ENCODE peak calls at places on chromosomes 13 and 19, in six cellular contexts. One of them, this sample, is unnamed.

GRCh38 chr19:35557539-35558399 is 5.7 kb downstream of the ATP4A start:
- DNase-seq in hypothalamus: no peak
- DNase-seq in NCI-H1105: no peak
- DNase-seq in GOT3: no peak
- DNase-seq in brain microvascular endothelial cell: peak; percentile 51
- DNase-seq in NCI-H1436: peak; percentile 69
- DNase-seq in this sample: no peak

GRCh38 chr19:1672038-1672768 is 19.8 kb upstream of the TCF3 start:
- DNase-seq in hypothalamus: no peak
- DNase-seq in NCI-H1105: peak; percentile 51
- DNase-seq in GOT3: no peak
- DNase-seq in brain microvascular endothelial cell: no peak
- DNase-seq in NCI-H1436: no peak
- DNase-seq in this sample: no peak

GRCh38 chr13:95301947-95302386 is 716 bp upstream of the ABCC4 start:
- DNase-seq in hypothalamus: no peak
- DNase-seq in NCI-H1105: no peak
- DNase-seq in GOT3: no peak
- DNase-seq in brain microvascular endothelial cell: peak; percentile 40
- DNase-seq in NCI-H1436: no peak
- DNase-seq in this sample: no peak

GRCh38 chr19:28076628-28077027 is 1136.3 kb downstream of the UQCRFS1 start:
- DNase-seq in hypothalamus: no peak
- DNase-seq in NCI-H1105: no peak
- DNase-seq in GOT3: no peak
- DNase-seq in brain microvascular endothelial cell: no peak
- DNase-seq in NCI-H1436: no peak
- DNase-seq in this sample: no peak

GRCh38 chr19:30431591-30431990 is 59.4 kb downstream of the ZNF536 start:
- DNase-seq in hypothalamus: no peak
- DNase-seq in NCI-H1105: no peak
- DNase-seq in GOT3: no peak
- DNase-seq in brain microvascular endothelial cell: no peak
- DNase-seq in NCI-H1436: no peak
- DNase-seq in this sample: no peak

GRCh38 chr19:19539738-19540703 is 2.0 kb downstream of the CILP2 start:
- DNase-seq in hypothalamus: peak; percentile 23
- DNase-seq in NCI-H1105: no peak
- DNase-seq in GOT3: no peak
- DNase-seq in brain microvascular endothelial cell: peak; percentile 56
- DNase-seq in NCI-H1436: no peak
- DNase-seq in this sample: no peak

GRCh38 chr19:44582581-44583265 is 30.6 kb upstream of the IGSF23 start:
- DNase-seq in hypothalamus: no peak
- DNase-seq in NCI-H1105: no peak
- DNase-seq in GOT3: no peak
- DNase-seq in brain microvascular endothelial cell: no peak
- DNase-seq in NCI-H1436: no peak
- DNase-seq in this sample: peak; percentile 22

GRCh38 chr13:75480691-75481175 is 1.2 kb downstream of the TBC1D4 start:
- DNase-seq in hypothalamus: no peak
- DNase-seq in NCI-H1105: peak; percentile 62
- DNase-seq in GOT3: no peak
- DNase-seq in brain microvascular endothelial cell: no peak
- DNase-seq in NCI-H1436: peak; percentile 30
- DNase-seq in this sample: no peak

GRCh38 chr19:39413269-39413902 is 917 bp downstream of the PLEKHG2 start:
- DNase-seq in hypothalamus: no peak
- DNase-seq in NCI-H1105: peak; percentile 43
- DNase-seq in GOT3: no peak
- DNase-seq in brain microvascular endothelial cell: no peak
- DNase-seq in NCI-H1436: peak; percentile 62
- DNase-seq in this sample: no peak

GRCh38 chr19:52961981-52962380 is 700 bp downstream of the ZNF816 start:
- DNase-seq in hypothalamus: no peak
- DNase-seq in NCI-H1105: no peak
- DNase-seq in GOT3: no peak
- DNase-seq in brain microvascular endothelial cell: peak; percentile 1
- DNase-seq in NCI-H1436: no peak
- DNase-seq in this sample: no peak

GRCh38 chr19:18603958-18604819 is 2.4 kb downstream of the CRLF1 start:
- DNase-seq in hypothalamus: no peak
- DNase-seq in NCI-H1105: no peak
- DNase-seq in GOT3: no peak
- DNase-seq in brain microvascular endothelial cell: no peak
- DNase-seq in NCI-H1436: no peak
- DNase-seq in this sample: no peak

GRCh38 chr13:106963151-106963550 is 395.2 kb upstream of the ARGLU1 start:
- DNase-seq in hypothalamus: no peak
- DNase-seq in NCI-H1105: no peak
- DNase-seq in GOT3: no peak
- DNase-seq in brain microvascular endothelial cell: no peak
- DNase-seq in NCI-H1436: no peak
- DNase-seq in this sample: no peak

GRCh38 chr19:17332677-17333581 is 1.7 kb downstream of the ANO8 start:
- DNase-seq in hypothalamus: no peak
- DNase-seq in NCI-H1105: no peak
- DNase-seq in GOT3: no peak
- DNase-seq in brain microvascular endothelial cell: no peak
- DNase-seq in NCI-H1436: peak; percentile 64
- DNase-seq in this sample: peak; percentile 65

GRCh38 chr13:43291289-43292055 is 268.1 kb downstream of the DNAJC15 start:
- DNase-seq in hypothalamus: no peak
- DNase-seq in NCI-H1105: no peak
- DNase-seq in GOT3: no peak
- DNase-seq in brain microvascular endothelial cell: no peak
- DNase-seq in NCI-H1436: no peak
- DNase-seq in this sample: no peak

GRCh38 chr19:1360818-1361461 is 22.8 kb upstream of the NDUFS7 start:
- DNase-seq in hypothalamus: peak; percentile 85
- DNase-seq in NCI-H1105: peak; percentile 84
- DNase-seq in GOT3: no peak
- DNase-seq in brain microvascular endothelial cell: peak; percentile 49
- DNase-seq in NCI-H1436: no peak
- DNase-seq in this sample: peak; percentile 54

GRCh38 chr19:16441661-16442071 is 30.1 kb downstream of the EPS15L1 start:
- DNase-seq in hypothalamus: no peak
- DNase-seq in NCI-H1105: no peak
- DNase-seq in GOT3: no peak
- DNase-seq in brain microvascular endothelial cell: no peak
- DNase-seq in NCI-H1436: no peak
- DNase-seq in this sample: no peak

GRCh38 chr19:8578642-8579265 is 1.5 kb upstream of the MYO1F start:
- DNase-seq in hypothalamus: peak; percentile 46
- DNase-seq in NCI-H1105: peak; percentile 15
- DNase-seq in GOT3: peak; percentile 31
- DNase-seq in brain microvascular endothelial cell: peak; percentile 63
- DNase-seq in NCI-H1436: peak; percentile 29
- DNase-seq in this sample: peak; percentile 58

GRCh38 chr19:28257396-28257795 is 955.6 kb downstream of the UQCRFS1 start:
- DNase-seq in hypothalamus: no peak
- DNase-seq in NCI-H1105: no peak
- DNase-seq in GOT3: no peak
- DNase-seq in brain microvascular endothelial cell: no peak
- DNase-seq in NCI-H1436: no peak
- DNase-seq in this sample: no peak

GRCh38 chr13:41562083-41562482 is 104.7 kb downstream of the RGCC start:
- DNase-seq in hypothalamus: peak; percentile 84
- DNase-seq in NCI-H1105: no peak
- DNase-seq in GOT3: no peak
- DNase-seq in brain microvascular endothelial cell: peak; percentile 95
- DNase-seq in NCI-H1436: no peak
- DNase-seq in this sample: peak; percentile 64

GRCh38 chr19:2446390-2446789 is 10.4 kb downstream of the LMNB2 start:
- DNase-seq in hypothalamus: no peak
- DNase-seq in NCI-H1105: no peak
- DNase-seq in GOT3: no peak
- DNase-seq in brain microvascular endothelial cell: no peak
- DNase-seq in NCI-H1436: no peak
- DNase-seq in this sample: no peak

GRCh38 chr19:41997851-41998229 is 3.8 kb upstream of the ATP1A3 start:
- DNase-seq in hypothalamus: no peak
- DNase-seq in NCI-H1105: no peak
- DNase-seq in GOT3: no peak
- DNase-seq in brain microvascular endothelial cell: no peak
- DNase-seq in NCI-H1436: no peak
- DNase-seq in this sample: no peak

GRCh38 chr19:982567-983170 is 1.5 kb upstream of the WDR18 start:
- DNase-seq in hypothalamus: peak; percentile 73
- DNase-seq in NCI-H1105: peak; percentile 50
- DNase-seq in GOT3: peak; percentile 27
- DNase-seq in brain microvascular endothelial cell: peak; percentile 29
- DNase-seq in NCI-H1436: peak; percentile 42
- DNase-seq in this sample: peak; percentile 43

GRCh38 chr19:46481947-46482346 is 10.6 kb upstream of the PNMA8A start:
- DNase-seq in hypothalamus: no peak
- DNase-seq in NCI-H1105: no peak
- DNase-seq in GOT3: no peak
- DNase-seq in brain microvascular endothelial cell: no peak
- DNase-seq in NCI-H1436: no peak
- DNase-seq in this sample: no peak

GRCh38 chr13:51534075-51534817 is 50.0 kb upstream of the WDFY2 start:
- DNase-seq in hypothalamus: peak; percentile 18
- DNase-seq in NCI-H1105: no peak
- DNase-seq in GOT3: no peak
- DNase-seq in brain microvascular endothelial cell: no peak
- DNase-seq in NCI-H1436: no peak
- DNase-seq in this sample: no peak

GRCh38 chr13:41802684-41803554 is 158.0 kb downstream of the VWA8 start:
- DNase-seq in hypothalamus: no peak
- DNase-seq in NCI-H1105: no peak
- DNase-seq in GOT3: no peak
- DNase-seq in brain microvascular endothelial cell: peak; percentile 85
- DNase-seq in NCI-H1436: no peak
- DNase-seq in this sample: no peak

GRCh38 chr13:109088101-109088500 is 458.7 kb downstream of the MYO16 start:
- DNase-seq in hypothalamus: no peak
- DNase-seq in NCI-H1105: no peak
- DNase-seq in GOT3: no peak
- DNase-seq in brain microvascular endothelial cell: no peak
- DNase-seq in NCI-H1436: no peak
- DNase-seq in this sample: no peak

GRCh38 chr19:8257052-8257443 is 47.9 kb downstream of the CERS4 start:
- DNase-seq in hypothalamus: no peak
- DNase-seq in NCI-H1105: no peak
- DNase-seq in GOT3: no peak
- DNase-seq in brain microvascular endothelial cell: no peak
- DNase-seq in NCI-H1436: no peak
- DNase-seq in this sample: no peak

GRCh38 chr13:32234914-32235313 is 80.2 kb downstream of the ZAR1L start:
- DNase-seq in hypothalamus: no peak
- DNase-seq in NCI-H1105: no peak
- DNase-seq in GOT3: no peak
- DNase-seq in brain microvascular endothelial cell: no peak
- DNase-seq in NCI-H1436: no peak
- DNase-seq in this sample: no peak

GRCh38 chr13:100533588-100534041 is 55.0 kb downstream of the GGACT start:
- DNase-seq in hypothalamus: no peak
- DNase-seq in NCI-H1105: no peak
- DNase-seq in GOT3: no peak
- DNase-seq in brain microvascular endothelial cell: no peak
- DNase-seq in NCI-H1436: no peak
- DNase-seq in this sample: no peak

GRCh38 chr19:12955996-12956395 is 1.0 kb downstream of the GADD45GIP1 start:
- DNase-seq in hypothalamus: no peak
- DNase-seq in NCI-H1105: no peak
- DNase-seq in GOT3: no peak
- DNase-seq in brain microvascular endothelial cell: no peak
- DNase-seq in NCI-H1436: no peak
- DNase-seq in this sample: no peak

GRCh38 chr19:43651758-43652545 is 12.3 kb upstream of the CADM4 start:
- DNase-seq in hypothalamus: peak; percentile 51
- DNase-seq in NCI-H1105: peak; percentile 12
- DNase-seq in GOT3: no peak
- DNase-seq in brain microvascular endothelial cell: peak; percentile 48
- DNase-seq in NCI-H1436: peak; percentile 18
- DNase-seq in this sample: peak; percentile 66

GRCh38 chr13:43390101-43390500 is 366.7 kb downstream of the DNAJC15 start:
- DNase-seq in hypothalamus: no peak
- DNase-seq in NCI-H1105: no peak
- DNase-seq in GOT3: no peak
- DNase-seq in brain microvascular endothelial cell: no peak
- DNase-seq in NCI-H1436: no peak
- DNase-seq in this sample: no peak

GRCh38 chr19:12969292-12969988 is at the start of gene DAND5:
- DNase-seq in hypothalamus: peak; percentile 60
- DNase-seq in NCI-H1105: no peak
- DNase-seq in GOT3: no peak
- DNase-seq in brain microvascular endothelial cell: no peak
- DNase-seq in NCI-H1436: no peak
- DNase-seq in this sample: no peak

GRCh38 chr19:46076951-46077814 is 36.4 kb upstream of the IGFL4 start:
- DNase-seq in hypothalamus: peak; percentile 73
- DNase-seq in NCI-H1105: peak; percentile 93
- DNase-seq in GOT3: peak; percentile 21
- DNase-seq in brain microvascular endothelial cell: peak; percentile 76
- DNase-seq in NCI-H1436: peak; percentile 89
- DNase-seq in this sample: peak; percentile 70

GRCh38 chr19:45177817-45178261 is at the start of gene TRAPPC6A:
- DNase-seq in hypothalamus: no peak
- DNase-seq in NCI-H1105: no peak
- DNase-seq in GOT3: no peak
- DNase-seq in brain microvascular endothelial cell: peak; percentile 48
- DNase-seq in NCI-H1436: no peak
- DNase-seq in this sample: no peak

GRCh38 chr19:34120846-34121639 is 51.3 kb upstream of the LSM14A start:
- DNase-seq in hypothalamus: no peak
- DNase-seq in NCI-H1105: no peak
- DNase-seq in GOT3: no peak
- DNase-seq in brain microvascular endothelial cell: peak; percentile 61
- DNase-seq in NCI-H1436: no peak
- DNase-seq in this sample: peak; percentile 64

GRCh38 chr13:113877149-113877990 is 13.5 kb upstream of the GAS6 start:
- DNase-seq in hypothalamus: no peak
- DNase-seq in NCI-H1105: no peak
- DNase-seq in GOT3: no peak
- DNase-seq in brain microvascular endothelial cell: no peak
- DNase-seq in NCI-H1436: no peak
- DNase-seq in this sample: no peak

This sample was measured in H4.